ENCODE peak calls at places on chromosomes 5 and 9, in ten cellular contexts. R is endothelial cell; Z is activated effector memory CD4-positive, alpha-beta T cell treated with Interleukin-2 at 50 U/mL for 16 hours; G is GOT3; B is activated CD4-positive, CD25-positive, alpha-beta regulatory T cell; M is foreskin keratinocyte; Q is transverse colon; D is CD8-positive, alpha-beta T cell; F is activated naive CD8-positive, alpha-beta T cell treated with anti-CD3 and anti-CD28 coated beads, Interleukin-2, amount 50 U/mL, for 24 hours; L is NCI-H82. T is an unnamed sample.

GRCh38 chr5:13957032-13957645 is 12.7 kb upstream of the DNAH5 start:
- DNase-seq in F (no peak), L (peak), D (no peak), Z (no peak), B (no peak), R (peak), M (peak), Q (no peak), G (no peak), T (peak)

GRCh38 chr9:121776739-121777637 is 125.6 kb downstream of the DAB2IP start:
- DNase-seq in R (no peak), B (no peak), F (no peak), L (no peak), G (no peak), Z (no peak), Q (peak), M (no peak), D (no peak), T (no peak)

GRCh38 chr5:94928891-94929290 is 310.4 kb downstream of the SLF1 start:
- DNase-seq in L (no peak), B (no peak), M (no peak), R (no peak), Z (no peak), F (no peak), D (no peak), Q (no peak), G (no peak), T (no peak)

GRCh38 chr5:95861858-95862561 is 39.5 kb upstream of the GLRX start:
- DNase-seq in L (no peak), Q (no peak), G (no peak), B (no peak), R (no peak), Z (no peak), D (no peak), F (peak), M (peak), T (no peak)

GRCh38 chr9:133612816-133613215 is 3.6 kb upstream of the FAM163B start:
- DNase-seq in Q (no peak), M (no peak), B (no peak), L (no peak), R (no peak), G (no peak), D (no peak), Z (no peak), F (no peak), T (no peak)

GRCh38 chr5:56170557-56170956 is 62.6 kb downstream of the ANKRD55 start:
- DNase-seq in F (no peak), R (no peak), B (no peak), L (no peak), Z (no peak), M (no peak), D (no peak), G (no peak), Q (no peak), T (no peak)

GRCh38 chr5:132687995-132688394 is 14.2 kb downstream of the IL4 start:
- DNase-seq in L (no peak), G (no peak), M (no peak), Z (peak), B (no peak), Q (no peak), R (no peak), F (peak), D (peak), T (no peak)

GRCh38 chr5:122639852-122640251 is 135.0 kb upstream of the SNX2 start:
- DNase-seq in M (no peak), D (no peak), Q (no peak), B (no peak), R (no peak), G (no peak), L (no peak), Z (no peak), F (no peak), T (no peak)

GRCh38 chr9:97528529-97529230 is 27.2 kb downstream of the TMOD1 start:
- DNase-seq in M (no peak), D (no peak), L (no peak), G (no peak), Z (no peak), R (no peak), F (no peak), B (no peak), Q (no peak), T (no peak)

GRCh38 chr5:110441035-110441434 is 285.4 kb downstream of the TMEM232 start:
- DNase-seq in M (peak), Q (no peak), R (peak), B (no peak), G (no peak), Z (no peak), D (no peak), L (peak), F (no peak), T (no peak)

GRCh38 chr5:180628827-180629702 is 20.3 kb downstream of the FLT4 start:
- DNase-seq in B (no peak), F (no peak), G (no peak), M (no peak), R (no peak), L (no peak), D (no peak), Z (no peak), Q (no peak), T (no peak)

GRCh38 chr9:105662184-105663104 is at the start of gene TAL2:
- DNase-seq in M (no peak), G (no peak), L (no peak), F (no peak), R (no peak), Q (no peak), Z (no peak), B (no peak), D (no peak), T (no peak)

GRCh38 chr5:10789021-10789420 is 28.0 kb upstream of the DAP start:
- DNase-seq in F (no peak), G (no peak), D (no peak), Q (peak), L (no peak), B (no peak), R (no peak), Z (no peak), M (no peak), T (no peak)

GRCh38 chr9:127135056-127135745 is 12.8 kb upstream of the ANGPTL2 start:
- DNase-seq in Z (no peak), R (no peak), F (no peak), Q (no peak), G (no peak), B (no peak), D (no peak), M (no peak), L (no peak), T (no peak)

GRCh38 chr9:33676746-33677505 is 118.4 kb upstream of the PRSS3 start:
- DNase-seq in F (peak), M (no peak), D (no peak), R (peak), L (peak), Q (peak), Z (peak), B (peak), G (no peak), T (peak)

GRCh38 chr5:139638090-139638735 is 9.9 kb upstream of the CXXC5 start:
- DNase-seq in M (no peak), B (no peak), L (peak), Z (no peak), G (peak), R (peak), D (peak), F (no peak), Q (peak), T (peak)

GRCh38 chr5:37950436-37950835 is 110.6 kb upstream of the GDNF start:
- DNase-seq in B (no peak), F (no peak), Q (no peak), D (no peak), G (no peak), Z (no peak), R (no peak), L (no peak), M (no peak), T (no peak)

GRCh38 chr5:57262533-57262932 is 88.7 kb downstream of the GPBP1 start:
- DNase-seq in R (no peak), B (no peak), F (no peak), D (no peak), L (no peak), Z (no peak), M (no peak), G (no peak), Q (no peak), T (no peak)

GRCh38 chr5:135128361-135128760 is 94.3 kb upstream of the PITX1 start:
- DNase-seq in Z (no peak), Q (no peak), F (no peak), R (no peak), B (no peak), L (no peak), G (no peak), M (no peak), D (no peak), T (no peak)

T was measured in mucosa of descending colon.